ENCODE peak calls at places on chromosome 19, in eight cellular contexts. C, X, R, V, Q, T, Y and N are unnamed samples.

GRCh38 chr19:1648926-1649541 is 3.4 kb downstream of the TCF3 start:
- DNase-seq in V (no peak), Y (no peak), T (no peak), C (no peak), R (no peak), Q (no peak), X (peak; percentile 18), N (no peak)

GRCh38 chr19:44142014-44142523 is 715 bp downstream of the ZNF234 start:
- DNase-seq in C (peak; percentile 18), V (peak; percentile 44), R (no peak), Q (no peak), X (peak; percentile 26), T (no peak), Y (no peak), N (no peak)

GRCh38 chr19:51256053-51256682 is 5.3 kb downstream of the SIGLECL1 start:
- DNase-seq in Q (no peak), X (no peak), Y (no peak), T (no peak), R (no peak), V (no peak), C (no peak), N (no peak)

GRCh38 chr19:39032164-39032918 is at the start of gene FBXO27:
- DNase-seq in Q (no peak), C (peak; percentile 72), R (no peak), V (no peak), Y (peak; percentile 52), X (peak; percentile 50), T (peak; percentile 80), N (no peak)

GRCh38 chr19:610071-610800 is 20.6 kb downstream of the HCN2 start:
- DNase-seq in C (no peak), V (no peak), R (no peak), X (no peak), Y (no peak), T (no peak), Q (no peak), N (no peak)

GRCh38 chr19:742540-743075 is 8.3 kb upstream of the MISP start:
- DNase-seq in X (no peak), C (no peak), V (no peak), Y (no peak), T (no peak), Q (no peak), R (no peak), N (no peak)

GRCh38 chr19:57664269-57665127 is 4.2 kb upstream of the ZSCAN4 start:
- DNase-seq in T (peak; percentile 49), R (no peak), Q (no peak), V (peak; percentile 52), Y (peak; percentile 50), X (peak; percentile 79), C (peak; percentile 83), N (no peak)

GRCh38 chr19:53130506-53130905 is 2.2 kb downstream of the ZNF415 start:
- DNase-seq in X (no peak), T (no peak), Y (no peak), R (no peak), V (no peak), C (peak; percentile 49), Q (no peak), N (peak; percentile 45)

GRCh38 chr19:57406516-57407123 is 4.3 kb upstream of the ZNF17 start:
- DNase-seq in R (no peak), T (peak; percentile 69), C (peak; percentile 85), X (peak; percentile 65), Y (peak; percentile 62), V (peak; percentile 62), Q (no peak), N (peak; percentile 53)

GRCh38 chr19:38838208-38838985 is 6.8 kb upstream of the ECH1 start:
- DNase-seq in T (peak; percentile 94), X (no peak), Y (no peak), Q (no peak), C (no peak), V (no peak), R (no peak), N (no peak)

GRCh38 chr19:3389876-3390361 is 23.5 kb downstream of the NFIC start:
- DNase-seq in V (peak; percentile 70), C (peak; percentile 73), R (no peak), T (peak; percentile 43), Q (no peak), X (peak; percentile 60), Y (no peak), N (peak; percentile 86)

GRCh38 chr19:19711306-19711933 is 21.5 kb downstream of the ZNF14 start:
- DNase-seq in X (no peak), Q (no peak), V (no peak), T (no peak), R (no peak), Y (no peak), C (no peak), N (no peak)

GRCh38 chr19:19711934-19712828 is 20.7 kb downstream of the ZNF14 start:
- DNase-seq in R (no peak), Y (no peak), V (no peak), Q (no peak), C (no peak), X (no peak), T (no peak), N (no peak)

GRCh38 chr19:19704836-19705235 is 28.1 kb downstream of the ZNF14 start:
- DNase-seq in R (no peak), Q (no peak), C (no peak), Y (no peak), X (no peak), V (no peak), T (no peak), N (no peak)

GRCh38 chr19:19710506-19710905 is 22.4 kb downstream of the ZNF14 start:
- DNase-seq in Y (no peak), C (no peak), T (no peak), X (no peak), R (no peak), Q (no peak), V (no peak), N (no peak)
- H3K4me3 ChIP-seq in Y (no peak overlapping the region), C (peak overlapping the region; percentile 2), T (peak overlapping the region; percentile 14), X (no peak overlapping the region), R (peak overlapping the region; percentile 33), Q (no peak overlapping the region), V (no peak overlapping the region), N (no peak overlapping the region)

GRCh38 chr19:4639531-4640246 is 373 bp downstream of the TNFAIP8L1 start:
- DNase-seq in T (no peak), X (peak; percentile 47), Y (peak; percentile 60), Q (no peak), C (no peak), V (no peak), R (no peak), N (no peak)

GRCh38 chr19:4640247-4641000 is 1.1 kb downstream of the TNFAIP8L1 start:
- DNase-seq in V (no peak), Q (no peak), C (no peak), T (no peak), Y (peak; percentile 57), R (no peak), X (no peak), N (no peak)

GRCh38 chr19:4638330-4638729 is 986 bp upstream of the TNFAIP8L1 start:
- DNase-seq in Y (no peak), R (no peak), Q (no peak), C (no peak), X (peak; percentile 79), V (no peak), T (no peak), N (no peak)

GRCh38 chr19:4641132-4641531 is 1.8 kb downstream of the TNFAIP8L1 start:
- DNase-seq in T (no peak), R (no peak), V (no peak), X (no peak), Y (no peak), C (no peak), Q (no peak), N (no peak)

DNA sequence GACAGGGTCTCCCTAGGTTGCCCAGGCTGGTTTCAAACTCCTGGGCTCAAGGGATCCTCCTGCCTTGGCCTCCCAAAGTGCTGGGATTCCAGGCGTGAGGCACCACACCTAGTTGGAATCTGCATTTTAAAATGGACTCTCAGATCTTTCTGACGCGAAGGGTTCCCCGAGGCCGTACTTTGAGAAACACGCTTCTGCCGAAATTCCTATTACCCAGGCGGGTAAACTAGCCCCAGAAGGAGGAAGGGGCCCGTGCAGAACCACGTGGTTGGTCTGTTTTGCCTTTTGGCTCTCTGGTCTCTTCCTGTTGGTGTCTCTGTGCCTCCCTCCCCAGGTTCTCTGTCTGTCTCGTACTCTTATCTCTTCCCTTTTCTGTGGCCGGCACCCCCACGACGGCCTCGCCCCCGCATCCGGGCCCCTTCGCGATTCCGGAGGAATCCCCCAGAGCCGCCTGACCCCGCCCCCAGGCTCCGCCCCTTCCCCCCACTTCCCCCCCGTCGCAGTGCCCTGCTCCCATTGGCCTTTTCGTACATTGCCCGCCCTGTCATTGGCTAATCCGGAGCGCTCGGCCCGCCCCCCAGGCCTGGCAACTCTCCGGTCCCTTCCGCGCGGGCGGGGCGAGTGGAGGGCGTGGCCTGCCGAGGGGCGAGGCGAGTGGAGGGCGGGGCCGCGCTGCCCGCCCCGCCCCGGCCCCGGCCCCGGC is at the start of gene TNFAIP8L1:
- DNase-seq in V (peak; percentile 94), T (peak; percentile 93), C (peak; percentile 99), Y (peak; percentile 97), Q (peak; percentile 89), R (peak; percentile 87), X (peak; percentile 98), N (peak; percentile 94)
- H3K4me1 ChIP-seq in V (peaks cover 22% of the 10 kb centered on the region), T (no peaks in the 10 kb centered on the region), C (peaks cover 4% of the 10 kb centered on the region), Y (peaks cover 35% of the 10 kb centered on the region), Q (peaks cover 5% of the 10 kb centered on the region), R (peaks cover 24% of the 10 kb centered on the region), X (peaks cover 38% of the 10 kb centered on the region), N (peaks cover 26% of the 10 kb centered on the region)

GRCh38 chr19:45352062-45352461 is 11.5 kb downstream of the KLC3 start:
- DNase-seq in C (no peak), V (no peak), R (no peak), Q (no peak), Y (no peak), T (no peak), X (no peak), N (no peak)
- H3K36me3 ChIP-seq in C (no peaks in the 10 kb centered on the region), V (peaks cover 30% of the 10 kb centered on the region), R (peaks cover 10% of the 10 kb centered on the region), Q (peaks cover 33% of the 10 kb centered on the region), Y (peaks cover 52% of the 10 kb centered on the region), T (no peaks in the 10 kb centered on the region), X (no peaks in the 10 kb centered on the region), N (no peaks in the 10 kb centered on the region)

DNA sequence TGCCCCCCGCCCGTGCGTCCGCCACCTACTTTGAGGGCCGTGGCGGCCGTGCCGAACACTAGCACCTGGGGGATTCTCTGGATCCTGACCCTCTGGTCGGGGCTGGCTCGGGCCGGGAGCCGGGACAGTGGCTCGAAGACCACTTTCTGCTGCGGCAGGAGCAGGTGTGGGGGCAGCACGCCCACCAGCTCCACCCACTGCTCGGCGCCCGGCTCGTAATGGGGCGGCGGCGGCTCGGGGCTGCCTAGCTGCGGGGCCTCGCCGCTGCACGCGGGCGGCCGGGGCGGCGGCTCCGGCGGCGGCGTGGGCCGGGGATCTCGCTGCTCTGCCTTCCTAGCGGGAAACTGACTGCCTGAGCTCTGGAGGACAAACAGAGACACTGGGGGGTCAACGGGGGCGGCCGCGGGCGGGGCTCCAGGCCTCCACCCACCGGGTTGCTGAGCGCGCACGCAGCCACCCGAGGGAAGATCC is 26.4 kb downstream of the DCAF15 start:
- DNase-seq in C (no peak), Y (no peak), V (no peak), R (no peak), Q (no peak), T (no peak), X (no peak), N (no peak)
- H3K4me3 ChIP-seq in C (peak overlapping the region; percentile 49), Y (peak overlapping the region; percentile 57), V (peak overlapping the region; percentile 7), R (peak overlapping the region; percentile 77), Q (peak overlapping the region; percentile 58), T (no peak overlapping the region), X (peak overlapping the region; percentile 69), N (peak overlapping the region; percentile 42)

GRCh38 chr19:6272411-6272791 is 7.4 kb downstream of the MLLT1 start:
- DNase-seq in T (no peak), X (no peak), V (no peak), R (no peak), Q (no peak), Y (no peak), C (peak; percentile 44), N (no peak)
- H3K4me1 ChIP-seq in T (no peaks in the 10 kb centered on the region), X (peaks cover 77% of the 10 kb centered on the region), V (peaks cover 51% of the 10 kb centered on the region), R (peaks cover 64% of the 10 kb centered on the region), Q (peaks cover 24% of the 10 kb centered on the region), Y (peaks cover 100% of the 10 kb centered on the region), C (peaks cover 42% of the 10 kb centered on the region), N (peaks cover 64% of the 10 kb centered on the region)

GRCh38 chr19:10637894-10638293 is 12.5 kb downstream of the SLC44A2 start:
- DNase-seq in Q (no peak), V (no peak), R (no peak), Y (no peak), T (no peak), C (no peak), X (no peak), N (no peak)
- H3K36me3 ChIP-seq in Q (peaks cover 90% of the 10 kb centered on the region), V (peaks cover 31% of the 10 kb centered on the region), R (peaks cover 74% of the 10 kb centered on the region), Y (peaks cover 97% of the 10 kb centered on the region), T (peaks cover 9% of the 10 kb centered on the region), C (no peaks in the 10 kb centered on the region), X (peaks cover 13% of the 10 kb centered on the region), N (peaks cover 90% of the 10 kb centered on the region)